ENCODE peak calls at places on chromosomes 7 and 10, in nine cellular contexts. P is transverse colon, D is vagina, V is sigmoid colon, F is prostate gland, N is K562, T is stomach, C is upper lobe of left lung, R is breast epithelium. A is an unnamed sample.

GRCh38 chr10:123939591-123939990 is 48.0 kb upstream of the CPXM2 start:
- DNase-seq in P (no peak), D (no peak), V (no peak), F (no peak), N (no peak), T (no peak), C (no peak), R (no peak), A (no peak)

GRCh38 chr7:139482662-139483466 is 609 bp downstream of the KLRG2 start:
- DNase-seq in P (no peak), D (no peak), V (no peak), F (no peak), N (no peak), T (no peak), C (peak), R (no peak), A (no peak)

GRCh38 chr7:130277763-130278643 is 11.3 kb downstream of the CPA2 start:
- DNase-seq in P (peak), D (peak), V (peak), F (no peak), N (peak), T (peak), C (no peak), R (no peak), A (no peak)

GRCh38 chr7:42981595-42981994 is 49.4 kb downstream of the MRPL32 start:
- DNase-seq in P (no peak), D (no peak), V (no peak), F (no peak), N (no peak), T (no peak), C (no peak), R (no peak), A (no peak)

GRCh38 chr7:30845426-30846135 is 66.1 kb upstream of the AQP1 start:
- DNase-seq in P (no peak), D (no peak), V (peak), F (no peak), N (no peak), T (no peak), C (no peak), R (peak), A (peak)

GRCh38 chr10:50312464-50313437 is 61.4 kb upstream of the ASAH2 start:
- DNase-seq in P (no peak), D (no peak), V (no peak), F (no peak), N (peak), T (no peak), C (no peak), R (no peak), A (no peak)

GRCh38 chr7:130831817-130832481 is 97.9 kb upstream of the KLF14 start:
- DNase-seq in P (no peak), D (no peak), V (no peak), F (no peak), N (peak), T (no peak), C (no peak), R (no peak), A (no peak)

GRCh38 chr10:28403090-28403489 is 100.2 kb upstream of the MPP7 start:
- DNase-seq in P (no peak), D (no peak), V (no peak), F (no peak), N (no peak), T (no peak), C (no peak), R (no peak), A (no peak)

GRCh38 chr7:140262242-140262903 is 85.6 kb upstream of the KDM7A start:
- DNase-seq in P (no peak), D (no peak), V (peak), F (no peak), N (no peak), T (no peak), C (no peak), R (no peak), A (no peak)

GRCh38 chr7:72017756-72018155 is 394.4 kb downstream of the CALN1 start:
- DNase-seq in P (no peak), D (no peak), V (no peak), F (no peak), N (no peak), T (no peak), C (no peak), R (no peak), A (no peak)

GRCh38 chr10:71840177-71840711 is 10.8 kb downstream of the PSAP start:
- DNase-seq in P (peak), D (no peak), V (peak), F (peak), N (peak), T (peak), C (no peak), R (no peak), A (no peak)

GRCh38 chr7:143519411-143520131 is 41.9 kb downstream of the TAS2R41 start:
- DNase-seq in P (no peak), D (peak), V (no peak), F (no peak), N (no peak), T (no peak), C (no peak), R (no peak), A (no peak)

GRCh38 chr7:106183952-106184351 is 71.8 kb upstream of the SYPL1 start:
- DNase-seq in P (no peak), D (no peak), V (no peak), F (no peak), N (no peak), T (no peak), C (no peak), R (no peak), A (no peak)
- TF ChIP-seq POLR2A in P (no peak), D (no peak), V (no peak), F (no peak), N (no peak), T (no peak), C (no peak), R (no peak), A (no peak)

DNA sequence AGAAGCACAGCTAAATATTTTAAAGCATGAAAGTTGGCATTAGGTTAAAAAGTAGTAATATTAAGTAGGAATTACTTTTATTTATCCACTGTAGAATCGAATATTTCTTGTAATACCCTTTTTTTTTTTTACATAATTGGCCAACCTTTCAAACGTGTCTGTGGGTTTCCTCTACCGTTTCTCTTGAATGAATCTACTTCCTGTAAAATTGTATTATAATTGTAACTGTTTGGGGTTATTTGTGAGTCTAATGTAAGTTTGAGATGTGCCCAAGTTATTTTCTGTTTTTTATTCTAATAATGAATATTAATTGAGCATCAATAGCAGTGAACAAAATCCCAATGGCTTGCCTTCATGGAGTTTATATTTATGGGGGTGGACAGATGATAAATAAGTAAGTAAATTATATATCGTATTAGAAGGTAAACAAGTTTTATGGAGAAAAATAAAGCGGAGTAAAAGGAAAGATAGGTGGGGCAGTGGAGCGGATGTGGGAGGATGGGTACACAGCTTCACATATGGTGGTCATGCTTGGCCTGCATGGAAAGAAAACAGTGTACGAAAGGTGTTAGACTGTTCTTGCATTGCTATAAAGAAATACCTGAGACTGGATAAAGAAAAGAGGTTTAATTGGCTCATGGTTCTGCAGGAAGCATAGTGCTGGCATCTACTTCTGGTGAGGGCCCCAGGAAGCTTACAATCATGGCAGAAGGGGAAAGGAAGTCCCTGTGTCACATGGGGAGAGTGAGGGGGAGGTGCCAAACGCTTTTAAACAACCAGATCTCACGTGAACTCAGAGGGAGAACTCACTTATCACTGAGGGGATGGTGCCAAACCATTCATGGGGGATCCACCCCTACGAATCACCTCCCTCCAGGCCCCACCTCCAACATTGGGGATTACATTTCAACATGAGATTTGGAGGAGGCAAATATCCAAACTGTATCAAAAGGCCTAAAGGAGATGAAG is 5.4 kb downstream of the TSPAN13 start:
- DNase-seq in P (no peak), D (no peak), V (no peak), F (no peak), N (peak), T (no peak), C (no peak), R (no peak), A (no peak)
- H3K27ac ChIP-seq in P (no peak), D (no peak), V (no peak), F (no peak), N (no peak), T (no peak), C (no peak), R (no peak), A (no peak)

GRCh38 chr10:75329190-75329745 is 72.3 kb downstream of the ZNF503 start:
- DNase-seq in P (no peak), D (no peak), V (no peak), F (no peak), N (no peak), T (no peak), C (no peak), R (no peak), A (no peak)
- TF ChIP-seq POLR2AphosphoS5 in P (no peak), D (no peak), V (no peak), F (no peak), N (no peak), T (no peak), C (no peak), R (no peak), A (no peak)

DNA sequence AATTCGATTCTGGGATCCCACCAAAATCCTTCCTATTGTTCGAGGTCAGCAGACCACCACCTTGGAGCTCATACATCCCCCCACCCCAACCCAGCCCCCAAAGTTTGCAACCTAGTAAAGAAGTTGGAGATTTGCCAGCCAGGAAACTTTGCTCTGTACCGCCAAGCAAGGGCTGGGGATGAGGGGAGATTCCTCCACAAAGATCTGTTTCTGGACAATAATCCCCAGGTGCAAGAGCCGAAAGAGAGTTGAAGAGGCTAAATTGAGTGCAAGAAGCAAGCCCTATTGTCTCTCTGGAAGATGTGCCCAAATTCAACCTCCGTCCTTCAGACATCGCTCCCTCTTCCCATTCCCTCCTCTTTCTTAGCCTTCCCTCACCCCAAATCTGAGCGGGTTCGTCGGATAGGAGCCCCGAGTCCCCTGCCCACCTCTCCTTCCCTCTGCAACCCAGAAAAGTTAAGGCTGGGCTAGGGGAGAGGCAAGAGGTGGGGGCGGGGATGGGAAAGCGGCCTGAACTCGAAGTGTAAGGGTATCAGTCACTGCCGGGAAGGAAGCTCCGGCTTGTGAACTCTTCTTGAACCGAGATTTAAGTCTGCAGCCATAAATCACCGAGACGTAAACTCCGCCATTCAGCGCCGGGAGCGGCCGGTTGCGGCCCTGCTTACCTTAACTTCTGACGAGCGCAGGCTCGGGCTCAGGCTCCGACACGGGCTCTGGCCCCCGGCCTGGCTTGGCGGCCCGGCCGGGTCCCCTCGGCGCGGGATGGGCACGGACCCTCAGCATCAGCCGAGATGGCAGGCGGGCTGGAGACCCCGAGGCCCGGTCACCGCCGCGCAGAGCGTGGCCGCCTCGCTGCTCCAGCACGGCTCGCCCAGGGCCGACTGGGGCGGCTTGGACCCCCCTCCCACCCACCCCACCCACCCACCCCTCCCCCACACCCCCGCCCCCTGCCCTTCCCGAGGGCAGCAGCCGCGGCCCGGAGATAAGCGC is 10.8 kb upstream of the HOXA2 start:
- DNase-seq in P (peak), D (no peak), V (peak), F (peak), N (peak), T (no peak), C (peak), R (no peak), A (peak)
- TF ChIP-seq POLR2A in P (peak), D (no peak), V (peak), F (peak), N (no peak), T (no peak), C (no peak), R (no peak), A (no peak)

GRCh38 chr10:22659901-22660300 is 54.5 kb downstream of the PIP4K2A start:
- DNase-seq in P (no peak), D (no peak), V (no peak), F (no peak), N (no peak), T (no peak), C (no peak), R (no peak), A (no peak)

GRCh38 chr10:22656056-22656455 is 58.3 kb downstream of the PIP4K2A start:
- DNase-seq in P (no peak), D (no peak), V (no peak), F (no peak), N (no peak), T (no peak), C (no peak), R (no peak), A (no peak)

GRCh38 chr10:22657028-22657427 is 57.4 kb downstream of the PIP4K2A start:
- DNase-seq in P (no peak), D (no peak), V (no peak), F (no peak), N (no peak), T (no peak), C (no peak), R (no peak), A (no peak)

GRCh38 chr10:22657566-22658190 is 56.7 kb downstream of the PIP4K2A start:
- DNase-seq in P (no peak), D (no peak), V (no peak), F (no peak), N (no peak), T (no peak), C (no peak), R (no peak), A (no peak)

DNA sequence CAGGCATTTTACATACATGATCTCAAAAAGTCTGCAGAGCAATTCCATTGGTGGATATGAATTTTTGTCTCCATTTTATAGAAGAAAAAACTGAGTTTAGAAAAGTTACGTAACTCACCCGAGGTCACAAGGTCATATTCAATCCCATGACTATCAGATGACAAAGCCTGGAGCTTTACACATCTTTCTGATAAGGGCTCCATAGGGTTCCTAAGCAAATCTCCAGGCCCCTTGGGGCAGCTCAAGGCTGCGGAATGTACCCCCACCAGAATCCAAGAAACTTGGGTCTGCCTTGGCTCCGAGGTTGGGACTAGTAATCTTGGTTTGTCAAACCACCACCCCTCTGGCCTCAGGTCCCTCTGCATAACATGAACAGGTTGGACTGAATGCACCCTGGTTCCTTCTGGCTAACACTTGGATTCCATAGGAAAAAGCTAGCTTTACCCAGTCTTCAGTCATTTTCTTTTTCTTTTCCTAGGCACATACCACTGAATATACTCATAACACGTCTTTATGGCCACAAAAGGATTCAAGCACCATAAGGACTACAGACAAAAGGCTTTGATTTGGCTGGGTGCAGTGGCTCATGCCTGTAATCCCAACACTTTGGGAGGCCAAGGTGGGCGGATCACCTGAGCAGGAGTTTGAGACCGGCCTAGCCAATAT is 55.5 kb downstream of the PIP4K2A start:
- DNase-seq in P (no peak), D (no peak), V (no peak), F (no peak), N (no peak), T (no peak), C (no peak), R (no peak), A (no peak)
- H3K27ac ChIP-seq in P (no peak), D (no peak), V (no peak), F (no peak), N (no peak), T (no peak), C (no peak), R (no peak), A (no peak)

A was measured in suprapubic skin.